ENCODE peak calls at places on chromosomes 2 and 18, in six cellular contexts. One of them, this sample, is unnamed.

GRCh38 chr2:187514930-187515329 is 39.3 kb downstream of the TFPI start:
- DNase-seq in MM.1S: no peak
- DNase-seq in HCT116: no peak
- DNase-seq in GM23248: no peak
- DNase-seq in PC-3: no peak
- DNase-seq in SK-N-SH: no peak
- DNase-seq in this sample: no peak

GRCh38 chr2:158665536-158666302 is 129.4 kb upstream of the DAPL1 start:
- DNase-seq in PC-3: peak; percentile 10
- DNase-seq in SK-N-SH: peak; percentile 49
- DNase-seq in GM23248: peak; percentile 57
- DNase-seq in HCT116: no peak
- DNase-seq in MM.1S: no peak
- DNase-seq in this sample: no peak

GRCh38 chr2:237704476-237705224 is 77.3 kb downstream of the LRRFIP1 start:
- DNase-seq in GM23248: peak; percentile 76
- DNase-seq in MM.1S: no peak
- DNase-seq in SK-N-SH: no peak
- DNase-seq in HCT116: no peak
- DNase-seq in PC-3: peak; percentile 67
- DNase-seq in this sample: no peak

GRCh38 chr2:100876231-100876860 is 56.4 kb downstream of the NPAS2 start:
- DNase-seq in MM.1S: no peak
- DNase-seq in HCT116: no peak
- DNase-seq in GM23248: no peak
- DNase-seq in SK-N-SH: no peak
- DNase-seq in PC-3: no peak
- DNase-seq in this sample: no peak

GRCh38 chr2:202178342-202178958 is 59.9 kb downstream of the SUMO1 start:
- DNase-seq in MM.1S: peak; percentile 63
- DNase-seq in PC-3: peak; percentile 88
- DNase-seq in HCT116: peak; percentile 50
- DNase-seq in GM23248: peak; percentile 79
- DNase-seq in SK-N-SH: peak; percentile 68
- DNase-seq in this sample: peak; percentile 84

GRCh38 chr2:239589855-239590254 is 189.0 kb upstream of the HDAC4 start:
- DNase-seq in SK-N-SH: no peak
- DNase-seq in PC-3: no peak
- DNase-seq in HCT116: no peak
- DNase-seq in GM23248: no peak
- DNase-seq in MM.1S: no peak
- DNase-seq in this sample: no peak

GRCh38 chr2:206260427-206261012 is 13.9 kb upstream of the ZDBF2 start:
- DNase-seq in MM.1S: peak; percentile 84
- DNase-seq in GM23248: peak; percentile 76
- DNase-seq in HCT116: no peak
- DNase-seq in SK-N-SH: peak; percentile 48
- DNase-seq in PC-3: peak; percentile 66
- DNase-seq in this sample: no peak

GRCh38 chr2:188937228-188938220 is 36.6 kb upstream of the COL3A1 start:
- DNase-seq in GM23248: peak; percentile 81
- DNase-seq in MM.1S: no peak
- DNase-seq in HCT116: no peak
- DNase-seq in SK-N-SH: peak; percentile 5
- DNase-seq in PC-3: peak; percentile 5
- DNase-seq in this sample: no peak

GRCh38 chr18:39724652-39725051 is 2159.1 kb upstream of the CELF4 start:
- DNase-seq in PC-3: no peak
- DNase-seq in HCT116: no peak
- DNase-seq in MM.1S: no peak
- DNase-seq in GM23248: peak; percentile 14
- DNase-seq in SK-N-SH: no peak
- DNase-seq in this sample: no peak

GRCh38 chr2:53231908-53232307 is 535.7 kb upstream of the CHAC2 start:
- DNase-seq in HCT116: no peak
- DNase-seq in SK-N-SH: no peak
- DNase-seq in GM23248: no peak
- DNase-seq in MM.1S: no peak
- DNase-seq in PC-3: peak; percentile 17
- DNase-seq in this sample: no peak

GRCh38 chr2:221851531-221852045 is 279.5 kb upstream of the EPHA4 start:
- DNase-seq in PC-3: no peak
- DNase-seq in MM.1S: no peak
- DNase-seq in SK-N-SH: no peak
- DNase-seq in HCT116: no peak
- DNase-seq in GM23248: no peak
- DNase-seq in this sample: no peak

GRCh38 chr2:218291934-218292699 is at the start of gene TMBIM1:
- DNase-seq in SK-N-SH: no peak
- DNase-seq in HCT116: no peak
- DNase-seq in MM.1S: peak; percentile 82
- DNase-seq in PC-3: peak; percentile 50
- DNase-seq in GM23248: peak; percentile 93
- DNase-seq in this sample: peak; percentile 89

GRCh38 chr2:80496770-80497169 is 192.2 kb upstream of the LRRTM1 start:
- DNase-seq in HCT116: no peak
- DNase-seq in GM23248: peak; percentile 75
- DNase-seq in SK-N-SH: no peak
- DNase-seq in MM.1S: no peak
- DNase-seq in PC-3: peak; percentile 66
- DNase-seq in this sample: no peak

GRCh38 chr2:221518201-221518936 is 53.7 kb downstream of the EPHA4 start:
- DNase-seq in SK-N-SH: no peak
- DNase-seq in GM23248: peak; percentile 16
- DNase-seq in PC-3: peak; percentile 81
- DNase-seq in MM.1S: peak; percentile 10
- DNase-seq in HCT116: no peak
- DNase-seq in this sample: no peak

GRCh38 chr2:27583390-27583915 is 611 bp downstream of the ZNF512 start:
- DNase-seq in MM.1S: no peak
- DNase-seq in PC-3: no peak
- DNase-seq in SK-N-SH: no peak
- DNase-seq in HCT116: no peak
- DNase-seq in GM23248: peak; percentile 50
- DNase-seq in this sample: no peak

GRCh38 chr2:40346535-40347354 is 105.1 kb downstream of the SLC8A1 start:
- DNase-seq in PC-3: no peak
- DNase-seq in GM23248: peak; percentile 66
- DNase-seq in SK-N-SH: no peak
- DNase-seq in HCT116: no peak
- DNase-seq in MM.1S: no peak
- DNase-seq in this sample: no peak

GRCh38 chr2:149648282-149649030 is 60.9 kb upstream of the MMADHC start:
- DNase-seq in SK-N-SH: no peak
- DNase-seq in PC-3: peak; percentile 88
- DNase-seq in MM.1S: no peak
- DNase-seq in GM23248: peak; percentile 98
- DNase-seq in HCT116: no peak
- DNase-seq in this sample: no peak

GRCh38 chr18:25736516-25736915 is 353.9 kb downstream of the SS18 start:
- DNase-seq in PC-3: no peak
- DNase-seq in HCT116: no peak
- DNase-seq in GM23248: no peak
- DNase-seq in SK-N-SH: no peak
- DNase-seq in MM.1S: no peak
- DNase-seq in this sample: no peak

GRCh38 chr2:34738691-34739090 is 1139.6 kb upstream of the FAM98A start:
- DNase-seq in SK-N-SH: peak; percentile 3
- DNase-seq in HCT116: no peak
- DNase-seq in MM.1S: no peak
- DNase-seq in PC-3: peak; percentile 2
- DNase-seq in GM23248: no peak
- DNase-seq in this sample: peak; percentile 61

GRCh38 chr2:64807417-64807816 is 153.7 kb upstream of the SERTAD2 start:
- DNase-seq in SK-N-SH: no peak
- DNase-seq in GM23248: peak; percentile 100
- DNase-seq in PC-3: peak; percentile 96
- DNase-seq in MM.1S: peak; percentile 51
- DNase-seq in HCT116: peak; percentile 70
- DNase-seq in this sample: no peak

GRCh38 chr2:61439241-61440002 is 31.5 kb downstream of the USP34 start:
- DNase-seq in SK-N-SH: no peak
- DNase-seq in GM23248: no peak
- DNase-seq in HCT116: no peak
- DNase-seq in MM.1S: no peak
- DNase-seq in PC-3: no peak
- DNase-seq in this sample: no peak

GRCh38 chr18:3624818-3625716 is 175.1 kb downstream of the TGIF1 start:
- DNase-seq in MM.1S: no peak
- DNase-seq in HCT116: peak; percentile 86
- DNase-seq in PC-3: peak; percentile 95
- DNase-seq in GM23248: peak; percentile 95
- DNase-seq in SK-N-SH: no peak
- DNase-seq in this sample: no peak
- TF ChIP-seq EZH2phosphoT487 in MM.1S: no peak
- TF ChIP-seq EZH2phosphoT487 in HCT116: no peak
- TF ChIP-seq EZH2phosphoT487 in PC-3: no peak
- TF ChIP-seq EZH2phosphoT487 in GM23248: no peak
- TF ChIP-seq EZH2phosphoT487 in SK-N-SH: no peak
- TF ChIP-seq EZH2phosphoT487 in this sample: no peak

GRCh38 chr2:73239776-73240175 is 5.7 kb downstream of the CCT7 start:
- DNase-seq in MM.1S: no peak
- DNase-seq in HCT116: no peak
- DNase-seq in GM23248: peak; percentile 78
- DNase-seq in SK-N-SH: no peak
- DNase-seq in PC-3: peak; percentile 38
- DNase-seq in this sample: no peak

GRCh38 chr2:73238976-73239375 is 4.9 kb downstream of the CCT7 start:
- DNase-seq in SK-N-SH: no peak
- DNase-seq in MM.1S: no peak
- DNase-seq in GM23248: no peak
- DNase-seq in HCT116: no peak
- DNase-seq in PC-3: no peak
- DNase-seq in this sample: no peak

GRCh38 chr2:73244580-73244979 is 10.5 kb downstream of the CCT7 start:
- DNase-seq in MM.1S: no peak
- DNase-seq in PC-3: no peak
- DNase-seq in HCT116: no peak
- DNase-seq in SK-N-SH: no peak
- DNase-seq in GM23248: no peak
- DNase-seq in this sample: no peak

GRCh38 chr2:73246850-73247249 is 12.7 kb downstream of the CCT7 start:
- DNase-seq in GM23248: peak; percentile 22
- DNase-seq in SK-N-SH: no peak
- DNase-seq in PC-3: no peak
- DNase-seq in MM.1S: no peak
- DNase-seq in HCT116: no peak
- DNase-seq in this sample: no peak

GRCh38 chr2:73243884-73244570 is 9.9 kb downstream of the CCT7 start:
- DNase-seq in GM23248: peak; percentile 70
- DNase-seq in HCT116: no peak
- DNase-seq in SK-N-SH: peak; percentile 74
- DNase-seq in PC-3: peak; percentile 96
- DNase-seq in MM.1S: no peak
- DNase-seq in this sample: no peak
- H3K4me3 ChIP-seq in GM23248: no peak overlapping the region
- H3K4me3 ChIP-seq in HCT116: no peak overlapping the region
- H3K4me3 ChIP-seq in SK-N-SH: no peak overlapping the region
- H3K4me3 ChIP-seq in PC-3: no peak overlapping the region
- H3K4me3 ChIP-seq in MM.1S: no peak overlapping the region
- H3K4me3 ChIP-seq in this sample: no peak overlapping the region

GRCh38 chr2:128714285-128714684 is 395.6 kb upstream of the HS6ST1 start:
- DNase-seq in SK-N-SH: no peak
- DNase-seq in PC-3: no peak
- DNase-seq in GM23248: no peak
- DNase-seq in HCT116: no peak
- DNase-seq in MM.1S: no peak
- DNase-seq in this sample: no peak
- H3K9ac ChIP-seq in SK-N-SH: no peak overlapping the region
- H3K9ac ChIP-seq in PC-3: no peak overlapping the region
- H3K9ac ChIP-seq in GM23248: no peak overlapping the region
- H3K9ac ChIP-seq in HCT116: no peak overlapping the region
- H3K9ac ChIP-seq in MM.1S: no peak overlapping the region
- H3K9ac ChIP-seq in this sample: no peak overlapping the region

DNA sequence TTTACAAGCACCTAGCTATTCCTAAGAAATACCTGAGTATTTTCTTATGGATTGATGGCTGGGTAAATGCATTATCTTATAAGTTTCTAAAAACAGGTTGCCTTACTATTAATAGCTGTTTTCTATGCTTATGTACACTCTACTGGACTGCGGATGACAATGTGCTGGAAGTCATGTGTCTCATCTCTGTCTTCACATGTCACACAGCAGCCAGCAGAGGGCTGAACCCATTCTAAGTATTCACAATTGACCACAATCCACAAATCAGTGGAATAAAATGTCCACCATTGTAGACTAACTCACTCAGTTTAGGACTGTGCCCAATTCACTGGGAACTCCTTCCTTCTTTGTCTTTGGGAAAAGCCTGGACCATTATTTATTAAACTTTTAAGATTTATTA is 371.2 kb downstream of the INSIG2 start:
- DNase-seq in MM.1S: no peak
- DNase-seq in PC-3: no peak
- DNase-seq in SK-N-SH: no peak
- DNase-seq in GM23248: peak; percentile 21
- DNase-seq in HCT116: no peak
- DNase-seq in this sample: no peak
- TF ChIP-seq EZH2phosphoT487 in MM.1S: no peak
- TF ChIP-seq EZH2phosphoT487 in PC-3: no peak
- TF ChIP-seq EZH2phosphoT487 in SK-N-SH: no peak
- TF ChIP-seq EZH2phosphoT487 in GM23248: no peak
- TF ChIP-seq EZH2phosphoT487 in HCT116: no peak
- TF ChIP-seq EZH2phosphoT487 in this sample: no peak

GRCh38 chr2:6309415-6310185 is 556.1 kb downstream of the CMPK2 start:
- DNase-seq in GM23248: no peak
- DNase-seq in MM.1S: no peak
- DNase-seq in PC-3: no peak
- DNase-seq in HCT116: no peak
- DNase-seq in SK-N-SH: peak; percentile 64
- DNase-seq in this sample: no peak

GRCh38 chr2:6308986-6309385 is 556.7 kb downstream of the CMPK2 start:
- DNase-seq in HCT116: no peak
- DNase-seq in PC-3: no peak
- DNase-seq in SK-N-SH: no peak
- DNase-seq in MM.1S: no peak
- DNase-seq in GM23248: no peak
- DNase-seq in this sample: no peak

GRCh38 chr2:6312377-6312776 is 553.3 kb downstream of the CMPK2 start:
- DNase-seq in PC-3: no peak
- DNase-seq in GM23248: no peak
- DNase-seq in HCT116: no peak
- DNase-seq in SK-N-SH: no peak
- DNase-seq in MM.1S: no peak
- DNase-seq in this sample: no peak

GRCh38 chr2:6310910-6311215 is 554.8 kb downstream of the CMPK2 start:
- DNase-seq in HCT116: no peak
- DNase-seq in SK-N-SH: no peak
- DNase-seq in MM.1S: no peak
- DNase-seq in PC-3: no peak
- DNase-seq in GM23248: no peak
- DNase-seq in this sample: no peak

GRCh38 chr2:6310186-6310909 is 555.4 kb downstream of the CMPK2 start:
- DNase-seq in PC-3: no peak
- DNase-seq in HCT116: no peak
- DNase-seq in GM23248: no peak
- DNase-seq in SK-N-SH: peak; percentile 73
- DNase-seq in MM.1S: no peak
- DNase-seq in this sample: no peak
- H3K4me3 ChIP-seq in PC-3: no peak overlapping the region
- H3K4me3 ChIP-seq in HCT116: no peak overlapping the region
- H3K4me3 ChIP-seq in GM23248: no peak overlapping the region
- H3K4me3 ChIP-seq in SK-N-SH: no peak overlapping the region
- H3K4me3 ChIP-seq in MM.1S: no peak overlapping the region
- H3K4me3 ChIP-seq in this sample: no peak overlapping the region

GRCh38 chr2:148545387-148546256 is 98.9 kb upstream of the EPC2 start:
- DNase-seq in HCT116: no peak
- DNase-seq in MM.1S: no peak
- DNase-seq in GM23248: no peak
- DNase-seq in PC-3: no peak
- DNase-seq in SK-N-SH: no peak
- DNase-seq in this sample: no peak
- H3K9ac ChIP-seq in HCT116: no peak overlapping the region
- H3K9ac ChIP-seq in MM.1S: no peak overlapping the region
- H3K9ac ChIP-seq in GM23248: no peak overlapping the region
- H3K9ac ChIP-seq in PC-3: no peak overlapping the region
- H3K9ac ChIP-seq in SK-N-SH: no peak overlapping the region
- H3K9ac ChIP-seq in this sample: no peak overlapping the region